ENCODE peak calls at places on chromosome 7, in seven cellular contexts. I is GM23338, M is HCT116, A is transverse colon, G is endothelial cell of umbilical vein, J is HL-60, S is stomach. D is an unnamed sample.

GRCh38 chr7:131034166-131034881 is 293.4 kb upstream of the MKLN1 start:
- DNase-seq in G (no peak), S (no peak), J (no peak), A (no peak), I (no peak), M (no peak), D (no peak)

GRCh38 chr7:5677538-5678294 is 103.7 kb downstream of the RNF216 start:
- DNase-seq in S (peak; percentile 43), A (peak; percentile 61), G (peak; percentile 84), M (peak; percentile 34), J (peak; percentile 76), I (peak; percentile 88), D (peak; percentile 84)

GRCh38 chr7:415646-416525 is 103.8 kb downstream of the PDGFA start:
- DNase-seq in I (no peak), S (no peak), G (no peak), J (no peak), A (no peak), M (no peak), D (peak; percentile 63)

GRCh38 chr7:2726316-2727018 is 38.5 kb downstream of the AMZ1 start:
- DNase-seq in A (no peak), S (peak; percentile 13), M (no peak), J (no peak), G (no peak), I (no peak), D (peak; percentile 71)

GRCh38 chr7:26630941-26631580 is 233.3 kb downstream of the SKAP2 start:
- DNase-seq in J (no peak), S (no peak), M (no peak), I (no peak), G (no peak), A (no peak), D (no peak)

GRCh38 chr7:82789883-82790609 is 346.5 kb upstream of the CACNA2D1 start:
- DNase-seq in A (no peak), S (no peak), M (no peak), I (no peak), G (no peak), J (no peak), D (no peak)

GRCh38 chr7:8360564-8361153 is 72.8 kb upstream of the NXPH1 start:
- DNase-seq in A (no peak), G (no peak), S (no peak), M (no peak), I (no peak), J (no peak), D (no peak)

GRCh38 chr7:22969010-22969431 is 44.9 kb downstream of the HYCC1 start:
- DNase-seq in S (no peak), I (no peak), J (no peak), M (no peak), G (no peak), A (no peak), D (no peak)

DNA sequence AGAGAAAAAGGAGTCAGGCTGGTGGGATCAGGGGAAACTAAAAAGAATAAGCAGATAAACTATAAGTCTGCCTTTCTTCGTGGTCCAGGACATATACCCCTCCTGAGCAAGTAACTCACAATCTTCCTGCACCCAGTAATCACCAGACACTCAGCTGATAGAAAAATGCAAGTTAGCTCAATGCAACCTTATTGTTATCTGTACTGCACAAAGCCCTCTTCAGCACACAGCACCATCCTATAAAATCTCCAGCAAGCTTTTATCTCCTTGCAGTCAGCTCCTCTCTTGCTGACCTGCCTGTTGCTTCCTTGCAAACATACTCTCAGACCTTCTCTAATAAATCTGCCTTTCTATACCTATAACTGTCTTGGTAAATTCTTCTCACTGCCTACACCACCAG is 6.7 kb downstream of the SLC37A3 start:
- DNase-seq in M (no peak), J (no peak), G (no peak), A (no peak), I (no peak), S (no peak), D (no peak)
- TF ChIP-seq POLR2AphosphoS5 in M (no peak), J (no peak), G (no peak), A (no peak), I (no peak), S (no peak), D (no peak)

DNA sequence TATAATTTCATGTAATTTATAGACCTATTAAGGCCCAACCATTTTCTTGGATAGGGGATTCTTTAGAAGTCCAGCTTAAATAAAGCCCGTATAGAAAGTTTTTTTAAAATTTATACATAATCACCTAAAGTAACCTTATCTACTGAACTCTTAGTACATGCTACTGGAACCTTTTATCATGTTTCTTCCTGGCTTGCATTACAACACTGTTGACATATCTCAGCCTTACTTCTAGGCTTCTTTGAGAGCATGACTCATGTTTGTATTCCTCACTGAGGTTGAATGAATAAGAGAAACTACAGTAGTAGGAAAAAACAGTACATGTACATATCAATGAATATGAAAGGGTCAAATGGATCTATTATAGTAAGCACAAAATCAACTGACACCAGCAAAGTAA is 8.2 kb upstream of the MAGI2 start:
- DNase-seq in I (no peak), J (no peak), A (no peak), S (no peak), M (no peak), G (peak; percentile 62), D (no peak)
- TF ChIP-seq POLR2AphosphoS5 in I (no peak), J (no peak), A (no peak), S (no peak), M (no peak), G (no peak), D (no peak)

DNA sequence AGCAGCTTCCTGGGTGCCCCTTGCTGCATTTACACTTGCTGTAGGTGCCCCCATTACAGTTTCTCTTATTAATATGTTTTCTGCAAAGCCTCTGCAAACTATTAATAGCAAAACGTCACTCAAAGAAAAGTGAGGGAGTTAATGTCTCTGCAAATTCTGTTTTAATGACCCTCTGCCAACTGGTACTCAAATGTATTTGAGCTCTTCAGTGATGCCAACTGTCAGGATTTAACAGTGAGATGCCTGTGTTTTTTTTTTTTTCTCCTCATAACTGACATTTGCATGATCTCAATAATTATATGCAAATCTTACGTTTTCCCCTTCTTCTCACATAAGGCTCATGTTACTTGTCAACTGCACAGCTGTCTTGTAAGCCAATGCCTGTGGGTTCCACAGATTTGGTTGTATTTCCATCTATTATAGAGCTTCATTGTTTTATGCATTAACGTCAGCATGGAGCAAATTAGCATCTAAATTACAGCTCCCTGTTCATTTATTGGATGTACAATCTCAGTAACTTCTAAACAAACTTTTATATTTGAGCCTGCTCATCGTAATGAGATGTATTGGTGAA is 38.3 kb downstream of the PPP1R3A start:
- DNase-seq in I (no peak), J (no peak), S (no peak), G (no peak), M (no peak), A (no peak), D (no peak)
- TF ChIP-seq POLR2AphosphoS5 in I (no peak), J (no peak), S (no peak), G (no peak), M (no peak), A (no peak), D (no peak)

GRCh38 chr7:105794741-105795729 is 81.4 kb downstream of the ATXN7L1 start:
- DNase-seq in A (no peak), J (no peak), I (no peak), G (peak; percentile 20), M (no peak), S (no peak), D (no peak)
- TF ChIP-seq POLR2AphosphoS5 in A (no peak), J (no peak), I (no peak), G (no peak), M (no peak), S (no peak), D (no peak)

GRCh38 chr7:74093671-74094223 is 10.1 kb downstream of the LIMK1 start:
- DNase-seq in I (peak; percentile 30), S (no peak), M (no peak), A (no peak), J (no peak), G (no peak), D (peak; percentile 88)

GRCh38 chr7:74099031-74099430 is 15.4 kb downstream of the LIMK1 start:
- DNase-seq in I (no peak), M (no peak), J (no peak), A (no peak), S (no peak), G (no peak), D (no peak)

GRCh38 chr7:74101061-74101681 is 17.6 kb downstream of the LIMK1 start:
- DNase-seq in M (no peak), G (no peak), I (no peak), S (no peak), A (peak; percentile 31), J (no peak), D (no peak)

GRCh38 chr7:74094224-74095095 is 10.9 kb downstream of the LIMK1 start:
- DNase-seq in A (peak; percentile 78), S (peak; percentile 67), I (peak; percentile 95), G (peak; percentile 89), J (peak; percentile 88), M (peak; percentile 51), D (peak; percentile 93)

GRCh38 chr7:74097937-74098614 is 14.5 kb downstream of the LIMK1 start:
- DNase-seq in G (peak; percentile 62), A (peak; percentile 24), M (no peak), I (no peak), J (no peak), S (peak; percentile 31), D (no peak)
- TF ChIP-seq POLR2AphosphoS5 in G (peak; percentile 1), A (peak; percentile 2), M (no peak), I (no peak), J (no peak), S (no peak), D (no peak)

D was measured in spleen.